ENCODE peak calls at places on chromosomes 1 and 21, in four cellular contexts. X, Q, W and J are unnamed samples.

GRCh38 chr1:241637604-241638003 is 2.6 kb downstream of the CHML start:
- DNase-seq in W (no peak), X (no peak), Q (no peak), J (no peak)

GRCh38 chr1:36008546-36009197 is 75.2 kb upstream of the TEKT2 start:
- DNase-seq in X (no peak), W (peak), Q (no peak), J (no peak)

GRCh38 chr1:206709772-206710456 is 25.2 kb downstream of the MAPKAPK2 start:
- DNase-seq in Q (no peak), X (peak), W (peak), J (no peak)

GRCh38 chr1:54259546-54259945 is 59.6 kb downstream of the MRPL37 start:
- DNase-seq in W (no peak), X (no peak), Q (no peak), J (no peak)

GRCh38 chr1:53542551-53542950 is 83.4 kb downstream of the DMRTB1 start:
- DNase-seq in W (no peak), Q (no peak), X (no peak), J (no peak)

GRCh38 chr1:34113887-34114286 is 51.1 kb downstream of the CSMD2 start:
- DNase-seq in Q (no peak), X (no peak), W (peak), J (no peak)

GRCh38 chr21:32595431-32595830 is 10.1 kb upstream of the TCP10L start:
- DNase-seq in W (no peak), Q (no peak), X (no peak), J (no peak)

GRCh38 chr1:19411612-19412011 is 73.7 kb downstream of the CAPZB start:
- DNase-seq in X (no peak), W (no peak), Q (peak), J (no peak)

GRCh38 chr1:151199860-151200581 is 1.7 kb downstream of the PIP5K1A start:
- DNase-seq in W (peak), Q (no peak), X (peak), J (no peak)

GRCh38 chr1:116373451-116374339 is 651 bp downstream of the ATP1A1 start:
- DNase-seq in X (peak), W (no peak), Q (no peak), J (peak)

GRCh38 chr1:46137901-46138300 is 5.5 kb upstream of the PIK3R3 start:
- DNase-seq in X (no peak), Q (no peak), W (no peak), J (no peak)

GRCh38 chr1:67058761-67059160 is 4.8 kb upstream of the SLC35D1 start:
- DNase-seq in X (no peak), Q (no peak), W (no peak), J (no peak)

GRCh38 chr1:236394016-236394481 is at the start of gene EDARADD:
- DNase-seq in Q (no peak), X (no peak), W (no peak), J (no peak)

GRCh38 chr1:17759114-17759513 is 4.0 kb downstream of the ACTL8 start:
- DNase-seq in Q (no peak), X (peak), W (peak), J (peak)

GRCh38 chr1:206753141-206753540 is 17.4 kb upstream of the IL19 start:
- DNase-seq in X (no peak), Q (no peak), W (no peak), J (no peak)

GRCh38 chr1:156356875-156357534 is 12.0 kb upstream of the RHBG start:
- DNase-seq in Q (no peak), X (peak), W (peak), J (peak)

GRCh38 chr1:211493865-211494653 is 2.1 kb upstream of the RD3 start:
- DNase-seq in Q (no peak), W (no peak), X (no peak), J (no peak)

GRCh38 chr1:113552244-113552643 is 161.9 kb downstream of the MAGI3 start:
- DNase-seq in Q (no peak), W (no peak), X (no peak), J (no peak)

GRCh38 chr1:228148971-228149340 is 774 bp upstream of the GJC2 start:
- DNase-seq in X (no peak), W (no peak), Q (no peak), J (no peak)

GRCh38 chr1:159247266-159247665 is 42.6 kb downstream of the ACKR1 start:
- DNase-seq in X (no peak), Q (no peak), W (no peak), J (no peak)

GRCh38 chr1:12496154-12496961 is 121.7 kb downstream of the DHRS3 start:
- DNase-seq in Q (no peak), X (peak), W (no peak), J (no peak)

GRCh38 chr1:89870998-89871397 is 50.2 kb downstream of the LRRC8D start:
- DNase-seq in W (peak), Q (no peak), X (no peak), J (no peak)

GRCh38 chr1:47865881-47866535 is 131.2 kb downstream of the TRABD2B start:
- DNase-seq in Q (no peak), X (no peak), W (peak), J (no peak)

GRCh38 chr1:1990222-1990621 is 13.4 kb downstream of the CFAP74 start:
- DNase-seq in Q (no peak), W (no peak), X (no peak), J (no peak)

GRCh38 chr21:37407719-37408455 is 41.3 kb downstream of the DYRK1A start:
- DNase-seq in Q (peak), W (no peak), X (no peak), J (no peak)

GRCh38 chr1:49048188-49048587 is 271.5 kb upstream of the BEND5 start:
- DNase-seq in W (no peak), X (no peak), Q (no peak), J (no peak)
- TF ChIP-seq BHLHE40 in W (no peak), X (no peak), Q (no peak), J (no peak)

DNA sequence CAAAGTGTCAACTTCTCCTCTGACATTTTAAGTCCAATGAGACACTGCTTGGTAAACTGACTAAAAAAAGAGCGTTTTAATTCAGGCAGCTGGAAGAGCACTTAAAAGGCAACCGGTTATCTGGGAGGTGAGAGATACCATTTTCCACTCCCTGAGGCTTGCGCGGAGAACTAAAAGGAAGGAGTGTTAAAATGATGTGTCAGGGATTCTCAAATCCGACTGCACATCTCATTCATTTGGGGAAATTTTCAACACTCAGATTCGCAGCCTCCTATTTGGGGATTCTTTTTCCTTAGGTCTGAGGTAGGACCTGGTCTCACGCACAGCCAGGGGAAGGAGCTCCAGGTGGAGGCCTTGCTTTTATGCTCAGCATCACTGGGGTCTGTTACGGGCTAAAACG is 153.9 kb downstream of the GABPA start:
- DNase-seq in X (no peak), Q (no peak), W (no peak), J (no peak)
- TF ChIP-seq FOXK2 in X (no peak), Q (no peak), W (no peak), J (no peak)

GRCh38 chr1:205523891-205524793 is 19.7 kb downstream of the CDK18 start:
- DNase-seq in Q (no peak), W (peak), X (peak), J (peak)
- TF ChIP-seq BHLHE40 in Q (no peak), W (no peak), X (no peak), J (no peak)

GRCh38 chr1:214569357-214570004 is 18.1 kb upstream of the PTPN14 start:
- DNase-seq in Q (no peak), X (no peak), W (no peak), J (no peak)

GRCh38 chr1:214563881-214564280 is 12.5 kb upstream of the PTPN14 start:
- DNase-seq in W (no peak), Q (no peak), X (no peak), J (no peak)

GRCh38 chr1:214567481-214567980 is 16.1 kb upstream of the PTPN14 start:
- DNase-seq in W (no peak), X (no peak), Q (no peak), J (no peak)

GRCh38 chr1:214568328-214568727 is 16.9 kb upstream of the PTPN14 start:
- DNase-seq in Q (no peak), W (no peak), X (no peak), J (no peak)

DNA sequence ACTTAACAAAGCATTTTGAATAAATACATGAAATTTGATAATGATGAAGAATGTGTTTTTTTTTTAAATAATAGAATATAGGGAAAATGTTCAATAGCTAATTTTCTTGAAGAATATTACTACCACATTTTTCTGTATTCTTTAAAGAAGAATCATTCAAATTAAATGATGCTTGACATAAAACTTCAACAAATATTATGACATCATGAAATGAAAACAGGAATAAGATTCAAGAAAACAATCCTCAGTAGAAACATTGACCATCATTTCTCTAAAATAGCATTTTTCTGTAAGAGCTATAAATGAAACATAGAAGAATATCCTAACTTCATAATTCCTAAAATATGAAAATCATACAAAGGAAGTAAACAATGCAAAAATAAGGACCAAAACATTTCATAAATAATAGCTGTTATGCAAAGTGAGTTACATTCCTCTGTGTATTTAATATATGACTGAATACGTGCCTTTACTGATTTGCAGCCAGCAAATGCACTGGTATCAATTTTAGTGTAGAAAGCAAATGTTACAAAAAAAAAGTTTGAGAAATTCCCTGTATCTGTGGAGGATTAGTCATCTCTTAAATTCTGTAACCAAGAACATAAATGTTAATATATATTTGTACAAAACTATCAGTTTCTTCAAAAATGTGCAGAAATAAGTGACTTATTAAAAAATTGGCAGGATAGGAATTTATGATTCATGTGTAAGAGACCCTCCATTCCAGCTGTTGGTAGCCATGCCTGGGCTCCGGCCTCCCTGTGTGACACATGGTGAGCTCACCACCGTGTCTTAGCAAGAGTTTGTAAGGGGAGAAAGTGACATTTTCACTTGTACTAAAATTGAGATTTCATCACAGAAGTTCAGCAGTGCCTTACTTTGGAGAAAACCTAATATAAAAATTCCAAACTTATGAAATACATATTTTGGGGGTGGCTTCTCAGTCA is 15.0 kb upstream of the PTPN14 start:
- DNase-seq in Q (no peak), X (no peak), W (no peak), J (no peak)
- TF ChIP-seq FOXK2 in Q (no peak), X (no peak), W (no peak), J (no peak)

GRCh38 chr1:23592209-23592905 is 33.1 kb upstream of the ID3 start:
- DNase-seq in W (no peak), Q (no peak), X (no peak), J (no peak)

GRCh38 chr1:23593042-23593521 is 33.8 kb upstream of the ID3 start:
- DNase-seq in Q (no peak), X (no peak), W (no peak), J (no peak)

GRCh38 chr1:23594149-23594917 is 35.0 kb upstream of the ID3 start:
- DNase-seq in W (no peak), Q (no peak), X (no peak), J (no peak)

GRCh38 chr1:23594927-23595353 is 35.6 kb upstream of the ID3 start:
- DNase-seq in Q (peak), W (peak), X (no peak), J (no peak)

DNA sequence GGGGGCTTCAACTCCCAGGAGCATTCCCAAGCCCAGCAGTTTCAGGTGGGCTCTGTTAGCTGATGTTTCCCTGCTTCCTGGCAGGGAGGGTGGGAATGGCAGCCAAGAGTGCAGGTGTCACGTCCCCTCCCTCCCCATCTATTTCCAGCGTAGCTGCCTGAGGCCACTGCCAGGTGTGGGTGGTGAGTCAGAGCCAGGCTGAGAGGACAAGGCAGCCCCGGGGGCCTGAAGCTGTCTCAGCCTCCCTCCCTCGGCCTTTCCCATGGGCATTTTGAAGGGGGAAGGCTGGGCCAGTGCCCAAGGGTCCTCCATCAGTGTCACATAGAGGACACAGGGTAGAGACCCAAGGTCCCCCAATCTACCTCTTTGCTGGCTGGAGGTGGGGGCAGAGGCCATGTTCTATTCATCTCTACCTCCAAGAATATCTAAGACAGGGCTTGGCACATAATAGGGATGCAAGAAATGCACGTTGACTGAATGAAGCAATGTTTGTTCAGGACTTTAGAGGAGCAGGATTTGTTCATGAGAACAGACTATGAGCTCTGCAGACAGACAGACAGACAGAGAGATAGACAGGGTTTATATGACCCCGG is 34.4 kb upstream of the ID3 start:
- DNase-seq in X (no peak), Q (no peak), W (peak), J (no peak)
- TF ChIP-seq BHLHE40 in X (no peak), Q (no peak), W (no peak), J (no peak)

DNA sequence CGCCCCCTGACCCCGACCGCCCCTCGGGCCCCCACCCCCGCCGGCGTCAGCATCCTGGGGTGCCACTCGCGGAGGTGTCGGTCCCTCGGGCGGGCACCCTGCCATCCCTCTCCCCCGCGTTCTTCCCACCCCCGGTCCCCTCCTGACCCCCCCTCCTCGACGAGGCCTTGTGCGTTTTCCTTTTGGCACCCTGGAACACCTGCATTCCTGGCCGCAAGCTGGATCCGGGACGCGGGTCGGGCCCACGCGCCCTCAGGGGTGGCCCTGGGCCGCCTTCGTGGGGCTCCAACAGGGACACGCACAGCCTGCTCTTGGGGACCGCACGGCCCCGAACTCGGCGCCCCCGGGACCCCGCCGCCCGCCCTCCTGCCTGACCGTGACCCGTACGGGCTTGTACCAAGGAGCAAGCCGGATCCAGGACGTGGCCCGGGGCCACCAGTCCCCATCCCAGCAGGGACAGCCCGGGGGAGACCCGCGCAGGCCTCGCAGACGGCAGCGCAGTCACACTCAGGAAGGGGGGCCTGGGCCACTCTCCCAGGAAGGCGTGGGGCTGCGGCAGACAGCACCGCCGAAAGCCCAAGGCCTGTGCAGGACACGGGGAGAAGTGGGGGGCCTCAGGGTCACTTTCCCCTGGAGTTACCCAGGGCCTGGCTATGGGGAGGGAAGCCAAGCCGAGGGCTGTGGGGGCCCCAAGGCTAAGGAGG is 579 bp upstream of the SLC19A1 start:
- DNase-seq in X (no peak), W (no peak), Q (no peak), J (no peak)
- TF ChIP-seq FOXK2 in X (no peak), W (no peak), Q (no peak), J (no peak)

DNA sequence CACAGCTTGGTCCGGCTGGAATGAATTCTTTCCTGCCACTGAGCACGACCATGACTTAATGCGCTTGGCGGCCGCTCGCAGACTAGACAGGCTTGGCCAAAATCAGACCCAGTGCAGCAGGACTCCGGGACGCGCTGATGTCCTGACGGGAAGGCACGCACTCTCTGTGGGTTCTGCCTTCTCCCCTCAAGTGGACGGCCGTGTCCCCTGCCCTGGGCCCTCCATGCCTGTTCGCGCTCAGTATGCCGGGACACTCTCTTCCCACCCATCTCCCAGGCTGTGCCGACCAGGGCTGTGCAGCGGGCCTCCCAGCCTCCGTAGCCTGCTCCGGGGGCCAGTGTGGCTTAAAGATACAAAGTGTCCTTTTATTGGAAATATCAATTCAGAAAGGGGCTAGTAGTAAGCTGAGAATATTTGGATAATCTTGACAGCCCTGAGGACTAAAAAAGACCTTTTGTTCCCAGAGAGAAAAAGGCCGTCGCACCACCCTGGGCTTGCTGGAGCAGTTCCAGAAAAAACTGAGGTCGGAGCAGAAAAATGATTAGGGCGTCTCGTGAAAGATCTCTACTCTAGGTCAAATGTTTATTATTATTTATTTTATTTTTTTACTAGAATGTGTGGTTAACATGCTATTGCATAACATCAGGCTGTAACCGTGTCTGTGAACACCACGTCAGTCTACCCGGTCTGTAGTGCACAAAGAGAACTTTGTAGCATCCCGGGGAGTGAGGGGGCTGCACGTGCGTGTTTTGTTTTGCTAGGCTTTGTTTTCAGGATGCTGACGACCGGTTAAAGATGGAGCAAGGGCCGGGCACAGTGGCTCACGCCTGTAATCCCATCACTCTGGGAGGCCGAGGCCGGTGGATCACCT is 88.0 kb upstream of the ARHGEF16 start:
- DNase-seq in W (peak), X (no peak), Q (no peak), J (no peak)
- TF ChIP-seq BHLHE40 in W (peak), X (no peak), Q (no peak), J (no peak)